ENCODE peak calls at places on chromosomes 2 and 18, in six cellular contexts. D is B cell, N is GM23338, E is WTC11, R is A549, F is DND-41. P is an unnamed sample.

GRCh38 chr18:21682276-21683051 is 22.1 kb downstream of the ABHD3 start:
- DNase-seq in D (peak), R (no peak), N (peak), F (no peak), E (no peak), P (peak)

GRCh38 chr2:54306561-54306960 is 50.5 kb upstream of the TSPYL6 start:
- DNase-seq in N (no peak), F (no peak), R (no peak), E (no peak), D (no peak), P (no peak)

GRCh38 chr2:15243762-15244161 is 317.4 kb downstream of the NBAS start:
- DNase-seq in R (peak), E (no peak), N (no peak), D (no peak), F (no peak), P (no peak)

GRCh38 chr2:160269803-160270570 is 69.9 kb upstream of the ITGB6 start:
- DNase-seq in E (peak), F (no peak), D (peak), N (peak), R (peak), P (peak)

GRCh38 chr18:80056095-80056494 is 21.9 kb downstream of the RBFA start:
- DNase-seq in N (no peak), E (no peak), F (no peak), R (no peak), D (no peak), P (no peak)

GRCh38 chr18:45951021-45951714 is 16.0 kb downstream of the EPG5 start:
- DNase-seq in D (no peak), N (no peak), R (peak), E (no peak), F (no peak), P (no peak)

GRCh38 chr2:31256611-31257382 is 22.8 kb downstream of the EHD3 start:
- DNase-seq in F (no peak), R (no peak), N (peak), E (peak), D (no peak), P (no peak)

GRCh38 chr2:71492112-71492511 is 38.8 kb downstream of the DYSF start:
- DNase-seq in N (no peak), E (no peak), R (no peak), D (no peak), F (no peak), P (no peak)

GRCh38 chr2:171798156-171798815 is 95.8 kb downstream of the SLC25A12 start:
- DNase-seq in E (no peak), F (no peak), R (no peak), N (no peak), D (no peak), P (no peak)

GRCh38 chr2:44909831-44910230 is 31.7 kb upstream of the SIX3 start:
- DNase-seq in R (peak), F (no peak), E (no peak), D (no peak), N (no peak), P (no peak)

GRCh38 chr18:49597152-49597551 is 35.3 kb downstream of the LIPG start:
- DNase-seq in N (peak), E (no peak), D (no peak), F (no peak), R (no peak), P (no peak)

GRCh38 chr2:168643979-168644378 is 158.5 kb upstream of the NOSTRIN start:
- DNase-seq in E (no peak), F (no peak), D (no peak), N (no peak), R (no peak), P (no peak)

GRCh38 chr2:35081001-35081628 is 1274.5 kb upstream of the CRIM1 start:
- DNase-seq in E (no peak), D (no peak), F (no peak), N (no peak), R (peak), P (no peak)

GRCh38 chr2:65355190-65355831 is 77.1 kb downstream of the SPRED2 start:
- DNase-seq in F (no peak), N (no peak), E (no peak), R (no peak), D (no peak), P (no peak)

GRCh38 chr2:106115250-106115649 is 78.9 kb downstream of the UXS1 start:
- DNase-seq in F (no peak), E (no peak), D (no peak), R (peak), N (no peak), P (peak)

GRCh38 chr2:232485757-232486557 is 1.7 kb downstream of the ECEL1 start:
- DNase-seq in E (peak), N (peak), D (no peak), R (no peak), F (no peak), P (no peak)

GRCh38 chr18:2971741-2972552 is 41.0 kb downstream of the LPIN2 start:
- DNase-seq in F (no peak), D (peak), R (no peak), E (no peak), N (no peak), P (peak)

GRCh38 chr2:191178806-191179514 is 28.2 kb upstream of the STAT4 start:
- DNase-seq in E (no peak), D (no peak), N (no peak), F (no peak), R (peak), P (no peak)

GRCh38 chr18:78794031-78794430 is 185.6 kb upstream of the SALL3 start:
- DNase-seq in D (no peak), E (no peak), R (no peak), N (no peak), F (no peak), P (no peak)

GRCh38 chr2:111694690-111695089 is 189.3 kb downstream of the ANAPC1 start:
- DNase-seq in N (no peak), E (no peak), D (no peak), F (no peak), R (no peak), P (no peak)

GRCh38 chr2:237515166-237515565 is 28.1 kb downstream of the MLPH start:
- DNase-seq in R (no peak), N (no peak), E (no peak), D (no peak), F (no peak), P (no peak)

GRCh38 chr18:65093341-65093740 is 657.5 kb upstream of the CDH7 start:
- DNase-seq in F (no peak), N (no peak), R (no peak), D (no peak), E (no peak), P (no peak)

GRCh38 chr18:44882163-44882881 is 201.6 kb downstream of the SETBP1 start:
- DNase-seq in D (no peak), R (no peak), E (no peak), F (no peak), N (no peak), P (no peak)

GRCh38 chr2:85011098-85011497 is 40.1 kb downstream of the KCMF1 start:
- DNase-seq in R (no peak), E (no peak), N (no peak), D (no peak), F (no peak), P (no peak)

GRCh38 chr2:199751480-199751879 is 99.5 kb downstream of the FTCDNL1 start:
- DNase-seq in D (no peak), E (no peak), N (peak), F (no peak), R (no peak), P (no peak)

GRCh38 chr2:68837164-68837860 is 33.9 kb downstream of the BMP10 start:
- DNase-seq in E (peak), N (peak), R (peak), F (no peak), D (peak), P (peak)

GRCh38 chr2:151271824-151272223 is 10.2 kb upstream of the RBM43 start:
- DNase-seq in D (no peak), F (no peak), R (no peak), N (no peak), E (no peak), P (no peak)

GRCh38 chr2:33411765-33412164 is 64.7 kb upstream of the RASGRP3 start:
- DNase-seq in R (peak), E (no peak), D (no peak), F (no peak), N (no peak), P (no peak)

GRCh38 chr18:54918060-54918459 is 41.2 kb downstream of the CCDC68 start:
- DNase-seq in R (no peak), N (no peak), D (no peak), F (no peak), E (no peak), P (no peak)

GRCh38 chr18:47113796-47114540 is 36.3 kb downstream of the HDHD2 start:
- DNase-seq in E (no peak), D (no peak), R (no peak), N (peak), F (no peak), P (no peak)

GRCh38 chr2:17867133-17867532 is 11.3 kb upstream of the KCNS3 start:
- DNase-seq in R (no peak), E (no peak), D (no peak), N (no peak), F (no peak), P (no peak)

GRCh38 chr2:85318222-85319182 is 9.3 kb downstream of the TGOLN2 start:
- DNase-seq in F (no peak), D (no peak), R (no peak), E (no peak), N (no peak), P (peak)

GRCh38 chr2:29068513-29068912 is 5.8 kb downstream of the PCARE start:
- DNase-seq in R (no peak), N (no peak), D (no peak), E (no peak), F (no peak), P (no peak)

GRCh38 chr2:163236553-163236952 is 398.0 kb upstream of the KCNH7 start:
- DNase-seq in E (no peak), D (no peak), R (no peak), N (no peak), F (no peak), P (no peak)

GRCh38 chr2:218097975-218098374 is 27.9 kb upstream of the CXCR2 start:
- DNase-seq in F (no peak), E (no peak), D (no peak), R (no peak), N (no peak), P (no peak)

GRCh38 chr2:217753460-217754200 is 249.2 kb downstream of the TNS1 start:
- DNase-seq in R (no peak), D (no peak), N (no peak), E (no peak), F (no peak), P (no peak)

GRCh38 chr2:230908094-230908594 is 16.9 kb downstream of the GPR55 start:
- DNase-seq in F (no peak), D (no peak), N (no peak), R (no peak), E (no peak), P (no peak)

GRCh38 chr2:204470178-204470620 is 75.1 kb upstream of the PARD3B start:
- DNase-seq in F (no peak), E (no peak), N (no peak), D (no peak), R (no peak), P (no peak)

GRCh38 chr18:9831723-9832199 is 54.0 kb upstream of the TXNDC2 start:
- DNase-seq in E (no peak), R (no peak), D (no peak), F (no peak), N (no peak), P (no peak)

GRCh38 chr18:9832871-9833270 is 52.9 kb upstream of the TXNDC2 start:
- DNase-seq in D (no peak), F (no peak), E (no peak), R (no peak), N (no peak), P (no peak)

GRCh38 chr18:9827856-9828793 is 57.6 kb upstream of the TXNDC2 start:
- DNase-seq in F (no peak), E (no peak), N (no peak), D (no peak), R (peak), P (peak)

GRCh38 chr18:9828794-9829712 is 56.7 kb upstream of the TXNDC2 start:
- DNase-seq in N (no peak), D (no peak), F (no peak), R (no peak), E (no peak), P (no peak)

GRCh38 chr18:9831046-9831722 is 54.6 kb upstream of the TXNDC2 start:
- DNase-seq in E (no peak), N (no peak), R (no peak), F (no peak), D (no peak), P (no peak)
- TF ChIP-seq CTCF in E (no peak), N (peak), R (no peak), F (no peak), D (no peak), P (no peak)

GRCh38 chr2:184528119-184528518 is 70.2 kb upstream of the ZNF804A start:
- DNase-seq in E (no peak), N (no peak), F (no peak), D (no peak), R (no peak), P (no peak)

GRCh38 chr2:184523732-184524131 is 74.6 kb upstream of the ZNF804A start:
- DNase-seq in D (no peak), N (no peak), E (no peak), R (no peak), F (no peak), P (no peak)

GRCh38 chr2:184524551-184525382 is 73.6 kb upstream of the ZNF804A start:
- DNase-seq in N (no peak), R (no peak), D (no peak), F (no peak), E (no peak), P (no peak)

GRCh38 chr2:184530239-184530638 is 68.1 kb upstream of the ZNF804A start:
- DNase-seq in F (no peak), N (no peak), E (no peak), R (no peak), D (no peak), P (no peak)

GRCh38 chr2:184527058-184527457 is 71.3 kb upstream of the ZNF804A start:
- DNase-seq in F (no peak), N (peak), R (peak), D (no peak), E (no peak), P (no peak)
- TF ChIP-seq CTCF in F (no peak), N (peak), R (no peak), D (no peak), E (no peak), P (no peak)

GRCh38 chr18:26618130-26618529 is 69.8 kb upstream of the KCTD1 start:
- DNase-seq in R (no peak), D (no peak), E (no peak), N (no peak), F (no peak), P (no peak)
- TF ChIP-seq CTCF in R (no peak), D (no peak), E (no peak), N (no peak), F (no peak), P (no peak)

DNA sequence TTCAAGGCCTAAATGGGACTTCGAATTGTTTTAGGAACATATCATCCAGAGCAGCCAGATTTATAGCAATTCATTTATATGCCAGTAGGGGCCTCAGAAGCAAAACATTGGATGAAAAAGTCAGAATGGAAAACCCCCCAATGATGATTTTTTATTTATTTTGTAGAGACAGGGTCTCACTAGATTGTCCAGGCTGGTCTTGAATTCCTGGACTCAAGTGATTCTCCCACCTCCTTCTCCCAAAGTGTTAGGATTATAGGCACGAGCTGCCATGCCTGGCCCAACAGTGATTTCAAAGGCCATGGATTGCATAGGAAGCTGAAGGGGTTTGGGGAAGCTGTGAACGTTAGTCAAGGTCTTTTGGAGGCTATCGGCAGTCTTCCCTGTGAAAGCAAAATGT is 21.9 kb upstream of the MCFD2 start:
- DNase-seq in R (no peak), F (no peak), D (peak), N (peak), E (no peak), P (no peak)
- TF ChIP-seq CTCF in R (peak), F (peak), D (peak), N (peak), E (no peak), P (peak)

P was measured in activated CD8-positive, alpha-beta T cell treated with anti-CD3 and anti-CD28 coated beads for 36 hours.